ENCODE peak calls at places on chromosomes 13 and 19, in four cellular contexts. J, Y, H and R are unnamed samples.

GRCh38 chr13:36432106-36432544 is at the start of gene CCNA1:
- DNase-seq in J (peak), Y (peak), H (peak), R (no peak)

GRCh38 chr13:22428188-22428828 is 752.5 kb upstream of the SGCG start:
- DNase-seq in J (no peak), Y (peak), H (no peak), R (no peak)

GRCh38 chr13:113474179-113474578 is 16.3 kb downstream of the DCUN1D2 start:
- DNase-seq in J (peak), Y (no peak), H (no peak), R (no peak)

GRCh38 chr13:80400834-80401450 is 60.0 kb upstream of the SPRY2 start:
- DNase-seq in J (no peak), Y (no peak), H (no peak), R (no peak)

GRCh38 chr19:46786236-46787039 is 2.0 kb downstream of the SLC1A5 start:
- DNase-seq in J (peak), Y (peak), H (peak), R (peak)

GRCh38 chr13:48412100-48412556 is 785 bp downstream of the LPAR6 start:
- DNase-seq in J (no peak), Y (no peak), H (no peak), R (no peak)

GRCh38 chr19:50894478-50895356 is 16.5 kb downstream of the KLK4 start:
- DNase-seq in J (no peak), Y (no peak), H (no peak), R (no peak)

GRCh38 chr19:19871932-19872331 is 6.2 kb downstream of the ZNF253 start:
- DNase-seq in J (no peak), Y (no peak), H (no peak), R (no peak)

GRCh38 chr13:106095406-106095805 is 440.1 kb downstream of the EFNB2 start:
- DNase-seq in J (no peak), Y (no peak), H (no peak), R (no peak)

GRCh38 chr19:49847731-49848696 is 2.9 kb upstream of the PTOV1 start:
- DNase-seq in J (peak), Y (no peak), H (peak), R (no peak)

GRCh38 chr19:50453243-50453642 is 20.6 kb downstream of the MYBPC2 start:
- DNase-seq in J (no peak), Y (no peak), H (no peak), R (no peak)

GRCh38 chr13:100721885-100722512 is 47.4 kb upstream of the TMTC4 start:
- DNase-seq in J (peak), Y (peak), H (no peak), R (peak)

GRCh38 chr19:11115042-11115441 is 25.8 kb downstream of the LDLR start:
- DNase-seq in J (no peak), Y (no peak), H (no peak), R (no peak)

GRCh38 chr13:40197049-40197448 is 469.4 kb downstream of the FOXO1 start:
- DNase-seq in J (no peak), Y (no peak), H (no peak), R (no peak)

GRCh38 chr13:51838235-51838846 is 6.6 kb downstream of the TMEM272 start:
- DNase-seq in J (no peak), Y (no peak), H (no peak), R (no peak)

GRCh38 chr13:84925443-84925842 is 873.8 kb downstream of the SLITRK6 start:
- DNase-seq in J (no peak), Y (no peak), H (no peak), R (no peak)

GRCh38 chr19:23787106-23787505 is 28.4 kb upstream of the ZNF681 start:
- DNase-seq in J (no peak), Y (no peak), H (no peak), R (no peak)

GRCh38 chr19:30690935-30691505 is 318.8 kb downstream of the ZNF536 start:
- DNase-seq in J (no peak), Y (no peak), H (no peak), R (no peak)

GRCh38 chr13:100387416-100387815 is 201.2 kb downstream of the GGACT start:
- DNase-seq in J (no peak), Y (no peak), H (no peak), R (no peak)

GRCh38 chr19:29878973-29879654 is 62.9 kb upstream of the URI1 start:
- DNase-seq in J (no peak), Y (peak), H (no peak), R (peak)

GRCh38 chr13:81133066-81133465 is 792.1 kb upstream of the SPRY2 start:
- DNase-seq in J (no peak), Y (no peak), H (no peak), R (no peak)

GRCh38 chr13:40342461-40342860 is 324.0 kb downstream of the FOXO1 start:
- DNase-seq in J (no peak), Y (no peak), H (no peak), R (no peak)

GRCh38 chr13:50400930-50401553 is 385.8 kb downstream of the KCNRG start:
- DNase-seq in J (no peak), Y (no peak), H (peak), R (no peak)

GRCh38 chr19:40697007-40697406 is 6.6 kb upstream of the NUMBL start:
- DNase-seq in J (no peak), Y (no peak), H (no peak), R (no peak)

GRCh38 chr13:110882972-110883371 is 31.9 kb downstream of the ANKRD10 start:
- DNase-seq in J (no peak), Y (no peak), H (no peak), R (no peak)

GRCh38 chr13:59888408-59888807 is 275.3 kb downstream of the DIAPH3 start:
- DNase-seq in J (no peak), Y (no peak), H (no peak), R (no peak)

GRCh38 chr19:48636859-48637448 is at the start of gene DBP:
- DNase-seq in J (no peak), Y (peak), H (no peak), R (no peak)

GRCh38 chr13:108963846-108964600 is 334.6 kb downstream of the MYO16 start:
- DNase-seq in J (no peak), Y (no peak), H (no peak), R (no peak)

GRCh38 chr13:85080726-85081125 is 718.5 kb downstream of the SLITRK6 start:
- DNase-seq in J (no peak), Y (no peak), H (no peak), R (no peak)

GRCh38 chr19:44499559-44499958 is 763 bp downstream of the ZNF180 start:
- DNase-seq in J (no peak), Y (no peak), H (no peak), R (no peak)